ENCODE peak calls at places on chromosomes 2 and 18, in four cellular contexts. E is choroid plexus epithelial cell, P is tibial artery, H is mesendoderm. Y is an unnamed sample.

GRCh38 chr2:11876436-11876835 is 130.0 kb downstream of the LPIN1 start:
- DNase-seq in E (no peak), P (no peak), H (no peak), Y (no peak)

GRCh38 chr2:105809099-105809473 is 64.4 kb downstream of the NCK2 start:
- DNase-seq in E (no peak), P (no peak), H (no peak), Y (no peak)

GRCh38 chr2:24909555-24910177 is 10.4 kb downstream of the ADCY3 start:
- DNase-seq in E (no peak), P (peak; percentile 15), H (no peak), Y (no peak)

GRCh38 chr2:215002500-215002899 is 135.9 kb downstream of the ABCA12 start:
- DNase-seq in E (peak; percentile 72), P (no peak), H (peak; percentile 52), Y (peak; percentile 22)

GRCh38 chr18:1585881-1586488 is 681.3 kb downstream of the ADCYAP1 start:
- DNase-seq in E (peak; percentile 62), P (no peak), H (peak; percentile 52), Y (peak; percentile 7)

GRCh38 chr2:225584821-225585220 is 185.3 kb downstream of the NYAP2 start:
- DNase-seq in E (peak; percentile 19), P (no peak), H (peak; percentile 13), Y (peak; percentile 35)

GRCh38 chr2:74632939-74633312 is 15.2 kb downstream of the M1AP start:
- DNase-seq in E (no peak), P (no peak), H (peak; percentile 79), Y (no peak)

GRCh38 chr2:232479341-232480200 is 8.1 kb downstream of the ECEL1 start:
- DNase-seq in E (no peak), P (peak; percentile 56), H (no peak), Y (peak; percentile 71)

GRCh38 chr2:239245872-239246701 is 154.7 kb downstream of the HDAC4 start:
- DNase-seq in E (no peak), P (peak; percentile 65), H (no peak), Y (peak; percentile 84)

GRCh38 chr2:200658278-200658864 is 72.6 kb downstream of the AOX1 start:
- DNase-seq in E (peak; percentile 23), P (no peak), H (peak; percentile 46), Y (no peak)

GRCh38 chr2:69969991-69970390 is 8.6 kb upstream of the ASPRV1 start:
- DNase-seq in E (no peak), P (no peak), H (peak; percentile 67), Y (no peak)

GRCh38 chr2:195369217-195369587 is 287.8 kb upstream of the SLC39A10 start:
- DNase-seq in E (no peak), P (no peak), H (no peak), Y (no peak)

GRCh38 chr2:60808330-60808801 is 52.3 kb downstream of the PAPOLG start:
- DNase-seq in E (no peak), P (no peak), H (peak; percentile 28), Y (peak; percentile 28)

GRCh38 chr2:205885492-205886099 is 200.4 kb downstream of the INO80D start:
- DNase-seq in E (peak; percentile 80), P (peak; percentile 79), H (peak; percentile 94), Y (peak; percentile 90)

GRCh38 chr18:46429130-46429529 is 227.9 kb downstream of the LOXHD1 start:
- DNase-seq in E (no peak), P (no peak), H (no peak), Y (no peak)

GRCh38 chr2:146879882-146880281 is 964.9 kb upstream of the ACVR2A start:
- DNase-seq in E (peak; percentile 12), P (no peak), H (peak; percentile 17), Y (no peak)

GRCh38 chr18:57738078-57738477 is 65.0 kb downstream of the ATP8B1 start:
- DNase-seq in E (no peak), P (no peak), H (no peak), Y (no peak)

GRCh38 chr2:220981926-220982325 is 590.2 kb downstream of the EPHA4 start:
- DNase-seq in E (no peak), P (no peak), H (no peak), Y (no peak)

GRCh38 chr2:179692610-179693009 is 168.8 kb downstream of the ZNF385B start:
- DNase-seq in E (no peak), P (no peak), H (peak; percentile 25), Y (no peak)

GRCh38 chr2:237222178-237222577 is 136.5 kb downstream of the COPS8 start:
- DNase-seq in E (peak; percentile 87), P (no peak), H (no peak), Y (no peak)

GRCh38 chr2:15829985-15830384 is 110.4 kb upstream of the MYCN start:
- DNase-seq in E (no peak), P (no peak), H (no peak), Y (no peak)

GRCh38 chr2:232480201-232481190 is 7.1 kb downstream of the ECEL1 start:
- DNase-seq in E (no peak), P (peak; percentile 59), H (no peak), Y (peak; percentile 62)

GRCh38 chr2:177602611-177603164 is 210.1 kb downstream of the AGPS start:
- DNase-seq in E (no peak), P (no peak), H (no peak), Y (no peak)

GRCh38 chr2:96648306-96648705 is 5.7 kb downstream of the FER1L5 start:
- DNase-seq in E (no peak), P (no peak), H (no peak), Y (no peak)

GRCh38 chr18:63159590-63159989 is 160.0 kb downstream of the BCL2 start:
- DNase-seq in E (no peak), P (no peak), H (no peak), Y (no peak)

GRCh38 chr2:10500601-10501361 is 52.7 kb upstream of the ODC1 start:
- DNase-seq in E (no peak), P (peak; percentile 29), H (no peak), Y (no peak)

GRCh38 chr2:162022290-162022945 is 51.6 kb downstream of the DPP4 start:
- DNase-seq in E (peak; percentile 53), P (no peak), H (no peak), Y (no peak)

GRCh38 chr2:36411962-36412444 is 56.4 kb downstream of the CRIM1 start:
- DNase-seq in E (peak; percentile 68), P (no peak), H (peak; percentile 67), Y (peak; percentile 46)

GRCh38 chr2:10688921-10689807 is 611 bp downstream of the NOL10 start:
- DNase-seq in E (peak; percentile 13), P (peak; percentile 67), H (no peak), Y (no peak)

GRCh38 chr18:11859282-11859797 is 8.1 kb downstream of the CHMP1B start:
- DNase-seq in E (no peak), P (no peak), H (peak; percentile 60), Y (no peak)

GRCh38 chr18:29191263-29191662 is 1014.3 kb upstream of the CDH2 start:
- DNase-seq in E (peak; percentile 65), P (no peak), H (peak; percentile 46), Y (peak; percentile 10)

GRCh38 chr2:48448274-48449061 is 81.5 kb upstream of the STON1 start:
- DNase-seq in E (peak; percentile 95), P (no peak), H (no peak), Y (no peak)

GRCh38 chr2:101307950-101308431 is 510 bp downstream of the RNF149 start:
- DNase-seq in E (peak; percentile 16), P (peak; percentile 66), H (peak; percentile 45), Y (peak; percentile 72)

GRCh38 chr2:43179947-43180346 is 46.5 kb downstream of the ZFP36L2 start:
- DNase-seq in E (no peak), P (no peak), H (peak; percentile 65), Y (peak; percentile 87)

GRCh38 chr2:43178602-43179542 is 47.5 kb downstream of the ZFP36L2 start:
- DNase-seq in E (peak; percentile 89), P (peak; percentile 93), H (peak; percentile 97), Y (peak; percentile 89)

GRCh38 chr2:43176449-43176848 is 50.0 kb downstream of the ZFP36L2 start:
- DNase-seq in E (no peak), P (no peak), H (no peak), Y (no peak)

GRCh38 chr2:43180901-43181300 is 45.5 kb downstream of the ZFP36L2 start:
- DNase-seq in E (no peak), P (no peak), H (no peak), Y (no peak)

GRCh38 chr2:43178055-43178598 is 48.3 kb downstream of the ZFP36L2 start:
- DNase-seq in E (no peak), P (no peak), H (no peak), Y (no peak)
- H3K4me3 ChIP-seq in E (no peak overlapping the region), P (no peak overlapping the region), H (no peak overlapping the region), Y (no peak overlapping the region)

GRCh38 chr2:156437272-156437671 is 1.1 kb downstream of the GPD2 start:
- DNase-seq in E (peak; percentile 85), P (peak; percentile 82), H (peak; percentile 13), Y (no peak)
- H3K4me3 ChIP-seq in E (peak overlapping the region; percentile 77), P (peak overlapping the region; percentile 81), H (no peak overlapping the region), Y (no peak overlapping the region)

GRCh38 chr18:74944676-74945075 is 264.3 kb downstream of the PTGR3 start:
- DNase-seq in E (no peak), P (no peak), H (no peak), Y (no peak)
- H3K4me3 ChIP-seq in E (no peak overlapping the region), P (no peak overlapping the region), H (no peak overlapping the region), Y (no peak overlapping the region)

GRCh38 chr2:120220756-120221155 is 2.4 kb downstream of the TMEM185B start:
- DNase-seq in E (no peak), P (no peak), H (no peak), Y (peak; percentile 9)
- H3K4me3 ChIP-seq in E (no peak overlapping the region), P (no peak overlapping the region), H (no peak overlapping the region), Y (no peak overlapping the region)

DNA sequence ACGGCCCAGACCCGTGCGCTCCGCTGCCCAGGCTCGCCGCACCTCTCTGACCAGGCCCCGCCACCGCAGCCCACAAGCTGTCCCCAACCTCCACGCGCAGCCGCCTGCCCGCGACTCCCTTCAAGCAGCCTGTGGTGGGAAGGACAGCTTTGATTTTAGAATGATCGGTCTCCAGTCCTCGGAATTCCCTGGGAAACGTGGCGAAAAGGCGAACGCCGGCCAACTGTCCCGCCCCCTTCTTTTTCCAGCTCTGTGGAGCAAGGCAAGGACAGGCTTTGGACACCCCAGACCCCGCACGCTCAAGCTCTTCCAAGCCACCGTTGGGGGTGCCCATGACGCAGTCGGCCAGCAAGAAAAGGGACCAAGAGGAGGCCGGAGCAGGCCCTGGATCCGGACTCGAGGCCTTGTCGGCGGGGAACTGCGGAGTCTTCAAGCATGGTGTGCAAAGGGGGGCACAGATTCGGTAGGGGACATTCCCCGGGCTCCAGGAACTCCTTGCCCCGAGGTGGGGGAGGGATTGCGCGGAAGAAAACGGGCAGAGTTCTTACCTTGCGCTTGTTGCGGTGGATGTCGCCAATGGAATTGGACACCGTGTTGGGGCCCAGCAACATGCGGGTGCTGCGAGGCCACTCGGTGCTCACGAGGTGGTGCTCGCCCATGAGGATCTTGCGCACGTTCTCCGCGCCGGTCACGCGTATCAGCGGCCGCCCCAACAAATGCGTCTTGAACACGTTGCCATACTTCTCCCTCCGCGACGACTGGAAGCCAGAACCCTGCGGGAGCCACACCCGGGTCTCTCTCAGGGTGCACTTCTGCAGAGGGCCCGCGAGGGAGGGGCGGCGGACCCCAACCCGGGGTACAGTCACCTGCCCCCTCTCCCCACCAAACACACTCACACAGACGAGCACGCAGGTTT is 4.0 kb downstream of the CYP26B1 start:
- DNase-seq in E (no peak), P (peak; percentile 70), H (peak; percentile 37), Y (peak; percentile 72)
- H3K4me3 ChIP-seq in E (peak overlapping the region; percentile 36), P (peak overlapping the region; percentile 58), H (no peak overlapping the region), Y (peak overlapping the region; percentile 52)

Y was measured in H7.